ENCODE peak calls at places on chromosomes 3 and 15, in five cellular contexts. One of them, this sample, is unnamed.

GRCh38 chr3:164460851-164461250 is 617.4 kb downstream of the SI start:
- DNase-seq in activated effector memory CD4-positive, alpha-beta T cell treated with anti-CD3 and anti-CD28 coated beads, Interleukin-2, amount 50 U/mL, for 16 hours: no peak
- DNase-seq in activated CD8-positive, alpha-beta memory T cell treated with anti-CD3 and anti-CD28 coated beads for 24 hours: no peak
- DNase-seq in stimulated activated CD4-positive, alpha-beta T cell treated with anti-CD3 and anti-CD28 coated beads, Interleukin-15, amount 100 ng/mL, for 1 hour: no peak
- DNase-seq in lung microvascular endothelial cell: no peak
- DNase-seq in this sample: no peak

GRCh38 chr3:111639316-111639715 is 44.2 kb upstream of the ZBED2 start:
- DNase-seq in activated effector memory CD4-positive, alpha-beta T cell treated with anti-CD3 and anti-CD28 coated beads, Interleukin-2, amount 50 U/mL, for 16 hours: no peak
- DNase-seq in lung microvascular endothelial cell: no peak
- DNase-seq in stimulated activated CD4-positive, alpha-beta T cell treated with anti-CD3 and anti-CD28 coated beads, Interleukin-15, amount 100 ng/mL, for 1 hour: no peak
- DNase-seq in activated CD8-positive, alpha-beta memory T cell treated with anti-CD3 and anti-CD28 coated beads for 24 hours: no peak
- DNase-seq in this sample: no peak

GRCh38 chr15:45732544-45733130 is 97.8 kb downstream of the SQOR start:
- DNase-seq in lung microvascular endothelial cell: no peak
- DNase-seq in activated CD8-positive, alpha-beta memory T cell treated with anti-CD3 and anti-CD28 coated beads for 24 hours: no peak
- DNase-seq in activated effector memory CD4-positive, alpha-beta T cell treated with anti-CD3 and anti-CD28 coated beads, Interleukin-2, amount 50 U/mL, for 16 hours: no peak
- DNase-seq in stimulated activated CD4-positive, alpha-beta T cell treated with anti-CD3 and anti-CD28 coated beads, Interleukin-15, amount 100 ng/mL, for 1 hour: no peak
- DNase-seq in this sample: no peak

GRCh38 chr3:152316318-152316717 is 47.6 kb downstream of the MBNL1 start:
- DNase-seq in lung microvascular endothelial cell: no peak
- DNase-seq in activated CD8-positive, alpha-beta memory T cell treated with anti-CD3 and anti-CD28 coated beads for 24 hours: no peak
- DNase-seq in stimulated activated CD4-positive, alpha-beta T cell treated with anti-CD3 and anti-CD28 coated beads, Interleukin-15, amount 100 ng/mL, for 1 hour: no peak
- DNase-seq in activated effector memory CD4-positive, alpha-beta T cell treated with anti-CD3 and anti-CD28 coated beads, Interleukin-2, amount 50 U/mL, for 16 hours: no peak
- DNase-seq in this sample: no peak

GRCh38 chr15:76844096-76844495 is 61.0 kb downstream of the SCAPER start:
- DNase-seq in stimulated activated CD4-positive, alpha-beta T cell treated with anti-CD3 and anti-CD28 coated beads, Interleukin-15, amount 100 ng/mL, for 1 hour: no peak
- DNase-seq in activated effector memory CD4-positive, alpha-beta T cell treated with anti-CD3 and anti-CD28 coated beads, Interleukin-2, amount 50 U/mL, for 16 hours: no peak
- DNase-seq in activated CD8-positive, alpha-beta memory T cell treated with anti-CD3 and anti-CD28 coated beads for 24 hours: no peak
- DNase-seq in lung microvascular endothelial cell: no peak
- DNase-seq in this sample: no peak

GRCh38 chr3:124142389-124142970 is 150.6 kb upstream of the ROPN1 start:
- DNase-seq in stimulated activated CD4-positive, alpha-beta T cell treated with anti-CD3 and anti-CD28 coated beads, Interleukin-15, amount 100 ng/mL, for 1 hour: no peak
- DNase-seq in activated effector memory CD4-positive, alpha-beta T cell treated with anti-CD3 and anti-CD28 coated beads, Interleukin-2, amount 50 U/mL, for 16 hours: no peak
- DNase-seq in lung microvascular endothelial cell: no peak
- DNase-seq in activated CD8-positive, alpha-beta memory T cell treated with anti-CD3 and anti-CD28 coated beads for 24 hours: no peak
- DNase-seq in this sample: no peak

GRCh38 chr3:169241575-169241927 is 422.0 kb downstream of the MECOM start:
- DNase-seq in activated effector memory CD4-positive, alpha-beta T cell treated with anti-CD3 and anti-CD28 coated beads, Interleukin-2, amount 50 U/mL, for 16 hours: no peak
- DNase-seq in stimulated activated CD4-positive, alpha-beta T cell treated with anti-CD3 and anti-CD28 coated beads, Interleukin-15, amount 100 ng/mL, for 1 hour: no peak
- DNase-seq in lung microvascular endothelial cell: peak
- DNase-seq in activated CD8-positive, alpha-beta memory T cell treated with anti-CD3 and anti-CD28 coated beads for 24 hours: no peak
- DNase-seq in this sample: peak

GRCh38 chr3:141796436-141797166 is 33.4 kb downstream of the GRK7 start:
- DNase-seq in stimulated activated CD4-positive, alpha-beta T cell treated with anti-CD3 and anti-CD28 coated beads, Interleukin-15, amount 100 ng/mL, for 1 hour: peak
- DNase-seq in activated CD8-positive, alpha-beta memory T cell treated with anti-CD3 and anti-CD28 coated beads for 24 hours: peak
- DNase-seq in activated effector memory CD4-positive, alpha-beta T cell treated with anti-CD3 and anti-CD28 coated beads, Interleukin-2, amount 50 U/mL, for 16 hours: peak
- DNase-seq in lung microvascular endothelial cell: no peak
- DNase-seq in this sample: peak

GRCh38 chr3:128878556-128879124 is 780 bp upstream of the ACAD9 start:
- DNase-seq in activated effector memory CD4-positive, alpha-beta T cell treated with anti-CD3 and anti-CD28 coated beads, Interleukin-2, amount 50 U/mL, for 16 hours: no peak
- DNase-seq in stimulated activated CD4-positive, alpha-beta T cell treated with anti-CD3 and anti-CD28 coated beads, Interleukin-15, amount 100 ng/mL, for 1 hour: peak
- DNase-seq in lung microvascular endothelial cell: peak
- DNase-seq in activated CD8-positive, alpha-beta memory T cell treated with anti-CD3 and anti-CD28 coated beads for 24 hours: no peak
- DNase-seq in this sample: peak

GRCh38 chr15:81002254-81003022 is 1.7 kb downstream of the TLNRD1 start:
- DNase-seq in activated effector memory CD4-positive, alpha-beta T cell treated with anti-CD3 and anti-CD28 coated beads, Interleukin-2, amount 50 U/mL, for 16 hours: peak
- DNase-seq in stimulated activated CD4-positive, alpha-beta T cell treated with anti-CD3 and anti-CD28 coated beads, Interleukin-15, amount 100 ng/mL, for 1 hour: no peak
- DNase-seq in lung microvascular endothelial cell: peak
- DNase-seq in activated CD8-positive, alpha-beta memory T cell treated with anti-CD3 and anti-CD28 coated beads for 24 hours: no peak
- DNase-seq in this sample: peak

GRCh38 chr3:11480663-11481298 is 162.9 kb downstream of the VGLL4 start:
- DNase-seq in activated effector memory CD4-positive, alpha-beta T cell treated with anti-CD3 and anti-CD28 coated beads, Interleukin-2, amount 50 U/mL, for 16 hours: no peak
- DNase-seq in activated CD8-positive, alpha-beta memory T cell treated with anti-CD3 and anti-CD28 coated beads for 24 hours: no peak
- DNase-seq in stimulated activated CD4-positive, alpha-beta T cell treated with anti-CD3 and anti-CD28 coated beads, Interleukin-15, amount 100 ng/mL, for 1 hour: no peak
- DNase-seq in lung microvascular endothelial cell: no peak
- DNase-seq in this sample: no peak

GRCh38 chr3:170802164-170803151 is 67.5 kb downstream of the RPL22L1 start:
- DNase-seq in activated effector memory CD4-positive, alpha-beta T cell treated with anti-CD3 and anti-CD28 coated beads, Interleukin-2, amount 50 U/mL, for 16 hours: no peak
- DNase-seq in lung microvascular endothelial cell: peak
- DNase-seq in stimulated activated CD4-positive, alpha-beta T cell treated with anti-CD3 and anti-CD28 coated beads, Interleukin-15, amount 100 ng/mL, for 1 hour: no peak
- DNase-seq in activated CD8-positive, alpha-beta memory T cell treated with anti-CD3 and anti-CD28 coated beads for 24 hours: no peak
- DNase-seq in this sample: peak

GRCh38 chr15:40722934-40723333 is 28.0 kb downstream of the RAD51 start:
- DNase-seq in activated CD8-positive, alpha-beta memory T cell treated with anti-CD3 and anti-CD28 coated beads for 24 hours: no peak
- DNase-seq in activated effector memory CD4-positive, alpha-beta T cell treated with anti-CD3 and anti-CD28 coated beads, Interleukin-2, amount 50 U/mL, for 16 hours: no peak
- DNase-seq in stimulated activated CD4-positive, alpha-beta T cell treated with anti-CD3 and anti-CD28 coated beads, Interleukin-15, amount 100 ng/mL, for 1 hour: no peak
- DNase-seq in lung microvascular endothelial cell: peak
- DNase-seq in this sample: no peak

This sample was measured in dermis blood vessel endothelial cell.